ENCODE peak calls at places on chromosomes 3 and 15, in six cellular contexts. Z is SK-N-SH, X is GM23248, F is HCT116, V is PC-3, Y is neural progenitor cell. I is an unnamed sample.

GRCh38 chr15:67242665-67243064 is 11.8 kb downstream of the AAGAB start:
- DNase-seq in Z (no peak), X (peak), F (no peak), V (no peak), Y (no peak), I (peak)

GRCh38 chr3:89171681-89172080 is 64.3 kb downstream of the EPHA3 start:
- DNase-seq in Z (no peak), X (no peak), F (no peak), V (no peak), Y (no peak), I (no peak)

GRCh38 chr3:14413381-14414071 is 11.1 kb downstream of the SLC6A6 start:
- DNase-seq in Z (no peak), X (peak), F (no peak), V (peak), Y (no peak), I (no peak)

GRCh38 chr3:51955893-51956770 is 951 bp downstream of the GPR62 start:
- DNase-seq in Z (peak), X (peak), F (no peak), V (no peak), Y (peak), I (no peak)

GRCh38 chr3:178422406-178422805 is 113.8 kb upstream of the KCNMB2 start:
- DNase-seq in Z (no peak), X (no peak), F (no peak), V (no peak), Y (no peak), I (no peak)

GRCh38 chr3:53597136-53597915 is 102.9 kb downstream of the CACNA1D start:
- DNase-seq in Z (peak), X (no peak), F (no peak), V (no peak), Y (no peak), I (no peak)

GRCh38 chr15:31077181-31077580 is 24.3 kb downstream of the TRPM1 start:
- DNase-seq in Z (no peak), X (no peak), F (no peak), V (no peak), Y (no peak), I (peak)

GRCh38 chr3:193645806-193646205 is 52.8 kb downstream of the OPA1 start:
- DNase-seq in Z (no peak), X (no peak), F (no peak), V (no peak), Y (no peak), I (no peak)

GRCh38 chr3:62332771-62333381 is 40.5 kb downstream of the FEZF2 start:
- DNase-seq in Z (peak), X (peak), F (peak), V (peak), Y (peak), I (peak)
- H3K4me3 ChIP-seq in Z (no peak), X (no peak), F (no peak), V (no peak), Y (no peak), I (no peak)

GRCh38 chr15:41561104-41561776 is 2.2 kb downstream of the TYRO3 start:
- DNase-seq in Z (no peak), X (no peak), F (no peak), V (no peak), Y (peak), I (no peak)
- H3K9ac ChIP-seq in Z (no peak), X (no peak), F (no peak), V (no peak), Y (no peak), I (no peak)

GRCh38 chr3:71168961-71169411 is 414.5 kb downstream of the FOXP1 start:
- DNase-seq in Z (peak), X (peak), F (no peak), V (no peak), Y (peak), I (no peak)
- TF ChIP-seq EZH2phosphoT487 in Z (no peak), X (no peak), F (no peak), V (no peak), Y (no peak), I (no peak)

DNA sequence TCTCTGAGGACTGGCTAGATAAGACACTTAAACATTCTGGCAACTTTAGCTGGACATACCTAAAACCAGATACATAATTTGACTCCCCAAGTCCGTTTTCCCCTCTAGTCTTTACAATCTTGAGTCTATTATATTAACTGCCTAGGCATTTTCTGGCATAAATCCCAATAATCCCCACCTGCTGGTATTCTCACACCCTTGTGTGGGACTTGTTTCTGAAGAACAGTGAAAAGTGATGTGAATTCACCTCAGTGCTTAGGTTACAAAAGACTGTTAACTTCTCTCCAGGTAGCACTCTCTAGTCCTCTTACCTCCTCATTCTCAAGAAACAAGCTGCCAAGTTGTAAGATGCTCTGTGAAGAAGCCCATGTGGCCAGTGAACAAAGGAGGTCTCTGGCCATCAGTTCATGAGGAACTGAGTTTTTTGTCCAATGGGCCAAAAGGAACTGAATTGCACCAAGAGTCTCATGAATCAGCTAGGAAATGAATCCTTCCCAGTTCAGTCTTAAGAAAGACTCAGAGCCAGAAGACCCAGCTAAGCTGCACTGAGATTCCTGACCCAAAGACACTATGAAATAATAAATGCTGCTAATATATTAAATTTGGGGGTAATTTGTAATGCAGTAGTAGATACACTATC is 4.1 kb downstream of the OSBPL11 start:
- DNase-seq in Z (peak), X (peak), F (no peak), V (no peak), Y (no peak), I (no peak)
- H3K4me3 ChIP-seq in Z (no peak), X (no peak), F (no peak), V (no peak), Y (no peak), I (no peak)

GRCh38 chr3:135163701-135164100 is 368.6 kb downstream of the EPHB1 start:
- DNase-seq in Z (no peak), X (no peak), F (no peak), V (no peak), Y (no peak), I (no peak)
- H3K9ac ChIP-seq in Z (no peak), X (no peak), F (no peak), V (no peak), Y (no peak), I (no peak)

GRCh38 chr3:42711491-42712343 is 9.1 kb upstream of the HHATL start:
- DNase-seq in Z (peak), X (peak), F (no peak), V (peak), Y (no peak), I (no peak)
- TF ChIP-seq EZH2phosphoT487 in Z (no peak), X (no peak), F (no peak), V (no peak), Y (no peak), I (no peak)

DNA sequence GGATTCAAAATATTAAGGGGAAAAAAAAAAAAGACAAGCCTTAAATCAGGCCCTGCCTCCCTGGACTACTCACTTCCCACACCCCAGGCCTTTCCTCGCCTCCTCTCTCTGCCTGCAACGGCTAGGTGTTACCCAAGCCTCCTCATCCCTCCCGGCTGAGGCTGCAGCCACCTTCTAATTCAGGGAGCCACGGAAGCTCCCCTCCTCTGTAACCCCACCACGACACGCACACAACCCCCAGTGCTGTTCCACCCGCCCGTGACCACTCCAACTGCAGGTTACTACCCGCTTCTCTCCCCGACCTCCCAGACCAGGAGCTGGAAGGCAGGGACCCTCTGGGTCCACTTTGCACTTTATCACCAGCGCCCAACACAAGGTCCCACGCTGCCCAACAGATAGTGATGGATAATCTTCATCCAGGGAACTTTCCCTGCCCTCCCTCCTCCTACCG is 931 bp downstream of the KIF7 start:
- DNase-seq in Z (no peak), X (peak), F (no peak), V (peak), Y (no peak), I (no peak)
- H3K4me3 ChIP-seq in Z (peak), X (peak), F (no peak), V (peak), Y (peak), I (no peak)

GRCh38 chr3:25473246-25473645 is 45.2 kb downstream of the RARB start:
- DNase-seq in Z (no peak), X (peak), F (no peak), V (no peak), Y (peak), I (no peak)

GRCh38 chr3:25472747-25473146 is 44.7 kb downstream of the RARB start:
- DNase-seq in Z (peak), X (no peak), F (no peak), V (no peak), Y (no peak), I (no peak)

GRCh38 chr3:25472153-25472552 is 44.1 kb downstream of the RARB start:
- DNase-seq in Z (no peak), X (no peak), F (no peak), V (no peak), Y (no peak), I (no peak)

GRCh38 chr3:25469609-25470008 is 41.5 kb downstream of the RARB start:
- DNase-seq in Z (no peak), X (no peak), F (no peak), V (no peak), Y (no peak), I (no peak)

DNA sequence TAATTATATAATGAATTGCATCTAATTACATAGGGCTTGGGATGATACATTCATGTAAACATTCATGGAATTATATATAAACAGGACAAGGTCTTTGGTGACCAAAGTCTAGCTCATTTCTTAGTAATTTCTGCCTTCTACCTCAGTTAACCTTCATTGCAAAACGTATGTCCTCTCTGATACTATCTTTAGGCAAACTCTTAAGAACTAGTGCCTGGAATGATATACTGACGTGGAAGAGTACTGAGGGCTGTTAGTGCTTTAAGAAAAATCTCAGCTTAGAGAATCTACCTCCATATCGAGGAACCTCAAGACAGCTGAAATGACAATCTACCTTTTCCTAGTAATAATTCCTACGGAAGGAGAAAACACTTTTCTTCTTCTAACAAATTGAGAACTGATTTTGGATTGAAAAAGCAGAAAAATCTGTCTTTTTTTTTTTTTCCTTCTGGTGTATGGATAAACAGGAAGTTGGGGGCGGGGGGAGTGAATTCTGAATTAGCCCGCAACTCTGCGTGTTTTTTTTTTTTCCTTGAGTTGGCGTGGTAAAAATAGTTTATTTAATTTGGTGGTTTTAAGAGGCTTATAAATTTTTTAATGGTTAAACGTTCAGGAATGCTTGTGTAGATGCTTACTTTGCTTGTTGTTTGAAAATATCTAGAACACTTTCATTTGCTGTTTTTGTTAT is 43.2 kb downstream of the RARB start:
- DNase-seq in Z (no peak), X (no peak), F (no peak), V (no peak), Y (no peak), I (no peak)
- H3K9ac ChIP-seq in Z (peak), X (no peak), F (no peak), V (no peak), Y (no peak), I (no peak)

GRCh38 chr15:96285715-96286367 is 44.7 kb upstream of the NR2F2 start:
- DNase-seq in Z (no peak), X (no peak), F (no peak), V (no peak), Y (no peak), I (no peak)
- TF ChIP-seq EZH2phosphoT487 in Z (no peak), X (no peak), F (no peak), V (no peak), Y (no peak), I (no peak)

DNA sequence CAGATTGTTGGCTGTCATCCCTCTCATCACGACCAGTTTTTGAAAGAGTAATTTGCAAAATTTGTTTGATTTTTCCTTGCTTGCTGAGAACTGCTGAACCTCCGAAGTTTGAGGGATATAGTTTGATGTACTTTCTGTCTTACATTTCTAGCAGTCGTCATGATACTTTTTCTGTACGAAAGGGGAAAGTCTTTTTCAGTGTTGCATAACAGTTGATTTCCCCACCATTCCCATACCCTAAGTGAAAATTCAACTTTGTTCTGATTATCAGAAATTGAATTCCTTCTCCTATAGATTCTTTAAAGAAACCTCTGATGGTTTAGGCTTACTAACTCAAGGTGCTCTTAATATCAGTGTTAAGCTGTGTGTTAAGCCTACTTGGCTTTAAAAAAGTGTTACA is 1.6 kb downstream of the PDE8A start:
- DNase-seq in Z (no peak), X (peak), F (no peak), V (no peak), Y (no peak), I (no peak)
- H3K4me3 ChIP-seq in Z (no peak), X (peak), F (no peak), V (peak), Y (no peak), I (no peak)